ENCODE peak calls at places on chromosomes 12 and 14, in nine cellular contexts. A, W, R, U, C, L, I, N and M are unnamed samples. For H3K36me3, the result is how much of the 10 kb centered on the place peaks cover.

GRCh38 chr12:58030566-58031279 is 89.4 kb downstream of the ATP23 start:
- DNase-seq in A (no peak), C (no peak), N (no peak), I (no peak), W (no peak), L (no peak), R (peak), U (no peak), M (no peak)

GRCh38 chr12:15540469-15540872 is 218.2 kb downstream of the PTPRO start:
- DNase-seq in W (no peak), N (no peak), C (no peak), L (no peak), I (no peak), R (no peak), U (no peak), A (no peak), M (no peak)

GRCh38 chr12:48796976-48797375 is 8.1 kb upstream of the ADCY6 start:
- DNase-seq in I (no peak), N (no peak), C (no peak), U (no peak), L (no peak), A (no peak), W (no peak), R (no peak), M (no peak)

GRCh38 chr12:72271401-72271740 is 799 bp upstream of the TRHDE start:
- DNase-seq in A (no peak), N (no peak), L (peak), I (no peak), R (no peak), W (peak), U (peak), C (peak), M (peak)

GRCh38 chr12:48826209-48826855 is 8.0 kb downstream of the CACNB3 start:
- DNase-seq in L (no peak), U (no peak), A (no peak), N (no peak), R (no peak), W (no peak), I (no peak), C (no peak), M (no peak)

GRCh38 chr12:12333980-12334709 is 15.9 kb downstream of the MANSC1 start:
- DNase-seq in W (peak), A (peak), R (no peak), U (peak), N (peak), C (peak), I (peak), L (no peak), M (peak)

GRCh38 chr12:91357381-91357780 is 174.8 kb upstream of the DCN start:
- DNase-seq in A (no peak), U (no peak), I (no peak), R (no peak), W (no peak), C (no peak), L (no peak), N (no peak), M (no peak)

GRCh38 chr14:22839159-22839779 is 2.9 kb downstream of the MMP14 start:
- DNase-seq in W (no peak), R (peak), U (no peak), A (no peak), I (no peak), N (peak), L (no peak), C (no peak), M (no peak)

GRCh38 chr14:65840786-65841185 is 428.3 kb downstream of the FUT8 start:
- DNase-seq in A (no peak), W (no peak), L (no peak), I (no peak), U (no peak), N (no peak), R (no peak), C (no peak), M (no peak)

GRCh38 chr12:47938093-47938492 is 25.3 kb upstream of the TMEM106C start:
- DNase-seq in L (no peak), R (no peak), C (no peak), A (no peak), U (no peak), I (no peak), N (no peak), W (no peak), M (no peak)

GRCh38 chr14:74637184-74637562 is 25.1 kb upstream of the LTBP2 start:
- DNase-seq in U (no peak), R (no peak), N (no peak), C (no peak), I (no peak), L (no peak), A (no peak), W (no peak), M (no peak)

GRCh38 chr14:100486025-100486828 is 101.0 kb downstream of the BEGAIN start:
- DNase-seq in U (peak), I (peak), W (peak), R (no peak), C (peak), L (no peak), N (peak), A (peak), M (peak)

GRCh38 chr12:4277856-4278581 is 4.5 kb downstream of the CCND2 start:
- DNase-seq in R (no peak), L (no peak), I (no peak), C (no peak), W (no peak), N (no peak), A (no peak), U (no peak), M (no peak)

GRCh38 chr12:4278582-4278939 is 5.0 kb downstream of the CCND2 start:
- DNase-seq in N (no peak), I (no peak), L (no peak), U (no peak), C (peak), W (peak), A (no peak), R (no peak), M (peak)

GRCh38 chr12:4281173-4281654 is 7.7 kb downstream of the CCND2 start:
- DNase-seq in A (no peak), W (no peak), I (no peak), U (no peak), C (no peak), L (no peak), R (no peak), N (peak), M (no peak)

GRCh38 chr12:4280351-4281163 is 7.0 kb downstream of the CCND2 start:
- DNase-seq in R (no peak), A (peak), N (peak), W (no peak), U (no peak), L (no peak), C (peak), I (peak), M (no peak)

GRCh38 chr12:4279120-4279690 is 5.6 kb downstream of the CCND2 start:
- DNase-seq in R (no peak), U (no peak), L (no peak), I (no peak), A (no peak), W (no peak), C (no peak), N (no peak), M (no peak)
- H3K36me3 ChIP-seq in R (half or more), U (half or more), L (under half), I (under half), A (under half), W (under half), C (under half), N (under half), M (under half)

GRCh38 chr12:104121001-104121400 is 17.0 kb downstream of the NFYB start:
- DNase-seq in R (no peak), W (no peak), I (no peak), C (no peak), U (no peak), A (no peak), N (no peak), L (no peak), M (no peak)

DNA sequence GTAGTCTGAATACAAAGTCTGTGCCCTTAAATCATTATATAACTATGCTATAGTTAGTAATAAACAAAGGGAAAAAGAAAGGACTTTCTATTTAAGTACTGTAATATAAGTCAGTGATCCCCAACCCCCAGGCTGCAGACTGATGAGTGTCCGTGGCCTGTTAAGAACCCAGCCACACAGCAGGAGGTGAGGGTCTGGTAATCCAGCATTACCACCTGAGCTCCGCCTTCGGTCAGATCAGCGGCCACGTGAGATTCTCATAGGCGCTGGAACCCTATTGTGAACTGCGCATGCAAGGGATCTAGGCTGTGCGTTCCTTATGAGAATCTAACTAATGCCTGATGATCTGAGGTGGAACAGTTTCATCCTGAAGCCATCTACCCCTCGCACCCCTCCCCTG is 15.7 kb downstream of the NFYB start:
- DNase-seq in I (no peak), W (no peak), R (no peak), U (no peak), C (no peak), A (no peak), N (no peak), L (no peak), M (no peak)
- H3K36me3 ChIP-seq in I (under half), W (half or more), R (under half), U (under half), C (half or more), A (half or more), N (under half), L (under half), M (under half)

GRCh38 chr12:113959096-113959495 is 7.0 kb downstream of the RBM19 start:
- DNase-seq in W (no peak), C (no peak), U (no peak), A (no peak), L (no peak), N (no peak), R (no peak), I (no peak), M (no peak)
- H3K36me3 ChIP-seq in W (under half), C (half or more), U (under half), A (half or more), L (under half), N (under half), R (under half), I (under half), M (half or more)

DNA sequence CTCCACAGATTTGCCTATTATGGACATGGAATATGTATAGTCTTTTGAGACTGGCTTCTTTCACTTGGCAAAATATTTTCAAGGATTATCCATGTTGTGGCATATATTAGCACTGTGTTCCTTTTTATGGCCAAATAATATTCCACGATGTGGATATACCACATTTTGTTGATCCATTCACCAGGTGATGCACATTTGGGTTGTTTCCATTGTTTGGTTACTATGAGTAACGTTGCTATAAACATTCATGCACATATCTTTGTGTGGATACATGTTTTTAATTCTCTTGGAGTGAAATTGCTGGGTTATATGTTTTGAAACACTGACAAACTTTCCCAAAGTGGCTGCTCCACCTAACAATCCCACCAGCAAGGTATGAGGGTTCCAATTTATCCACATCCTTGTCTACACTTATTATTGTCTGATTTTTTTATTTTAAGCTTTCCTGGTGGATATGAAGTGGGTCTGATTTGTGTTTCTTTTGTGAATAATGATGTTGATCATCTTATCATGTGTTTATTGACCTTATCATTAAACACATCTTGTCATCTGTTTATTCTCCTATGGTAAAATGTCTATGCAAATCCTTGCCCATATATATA is 116.2 kb upstream of the FRMD6 start:
- DNase-seq in L (no peak), N (no peak), A (no peak), W (no peak), R (no peak), U (no peak), C (no peak), I (no peak), M (no peak)
- H3K36me3 ChIP-seq in L (under half), N (under half), A (under half), W (under half), R (under half), U (under half), C (under half), I (under half), M (under half)

DNA sequence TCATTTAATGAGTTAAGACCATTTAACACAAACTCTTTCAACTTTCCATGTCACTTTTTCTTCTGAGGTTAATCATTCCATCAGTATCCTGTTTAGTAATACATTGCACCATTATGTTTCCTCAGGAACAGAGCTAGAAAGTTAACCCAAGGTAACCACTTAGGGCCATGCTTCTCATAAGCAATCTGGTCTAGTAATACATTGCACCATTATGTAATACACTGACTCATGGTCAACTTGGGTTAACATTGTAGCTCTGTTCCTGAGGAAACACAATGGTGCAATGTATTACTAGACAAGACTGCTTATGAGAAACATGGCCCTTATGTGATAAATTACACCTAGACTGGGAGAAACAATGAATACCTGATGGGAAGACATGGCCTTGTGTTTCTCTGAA is 21.7 kb downstream of the ERH start:
- DNase-seq in C (no peak), R (no peak), U (no peak), A (no peak), L (no peak), N (no peak), I (no peak), W (no peak), M (no peak)
- H3K36me3 ChIP-seq in C (under half), R (under half), U (under half), A (under half), L (under half), N (under half), I (under half), W (under half), M (under half)

GRCh38 chr12:6338955-6339761 is 2.7 kb downstream of the TNFRSF1A start:
- DNase-seq in U (no peak), R (no peak), W (no peak), N (no peak), A (no peak), I (no peak), L (no peak), C (no peak), M (no peak)
- H3K36me3 ChIP-seq in U (under half), R (under half), W (under half), N (under half), A (under half), I (under half), L (under half), C (under half), M (under half)

GRCh38 chr14:103686831-103687485 is 28.3 kb downstream of the XRCC3 start:
- DNase-seq in A (no peak), C (no peak), N (no peak), L (peak), W (no peak), U (no peak), I (no peak), R (no peak), M (no peak)
- H3K36me3 ChIP-seq in A (half or more), C (half or more), N (under half), L (under half), W (under half), U (under half), I (under half), R (under half), M (under half)

DNA sequence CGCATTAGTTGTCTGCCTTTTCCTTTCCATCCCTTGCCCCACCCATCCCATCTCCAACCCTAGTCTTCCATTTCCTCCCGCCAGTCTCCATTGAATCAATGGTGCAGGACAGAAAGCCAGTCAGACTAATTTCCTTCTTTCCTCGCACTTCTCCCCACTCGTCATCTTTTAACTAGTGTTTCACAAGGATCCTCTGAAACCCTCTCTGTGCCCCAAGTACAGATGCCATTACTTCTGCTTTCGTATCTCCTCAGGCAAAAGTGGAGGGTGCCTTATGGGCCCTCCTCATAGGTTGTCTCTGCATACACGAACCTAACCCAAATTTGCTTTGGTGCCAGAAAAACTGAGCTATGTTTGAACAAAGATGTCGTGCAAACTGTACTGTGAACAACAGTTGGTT is 4.3 kb downstream of the DAZAP2 start:
- DNase-seq in I (no peak), U (no peak), L (no peak), N (no peak), A (no peak), W (no peak), R (no peak), C (no peak), M (no peak)
- H3K36me3 ChIP-seq in I (under half), U (under half), L (under half), N (under half), A (under half), W (under half), R (half or more), C (half or more), M (under half)

DNA sequence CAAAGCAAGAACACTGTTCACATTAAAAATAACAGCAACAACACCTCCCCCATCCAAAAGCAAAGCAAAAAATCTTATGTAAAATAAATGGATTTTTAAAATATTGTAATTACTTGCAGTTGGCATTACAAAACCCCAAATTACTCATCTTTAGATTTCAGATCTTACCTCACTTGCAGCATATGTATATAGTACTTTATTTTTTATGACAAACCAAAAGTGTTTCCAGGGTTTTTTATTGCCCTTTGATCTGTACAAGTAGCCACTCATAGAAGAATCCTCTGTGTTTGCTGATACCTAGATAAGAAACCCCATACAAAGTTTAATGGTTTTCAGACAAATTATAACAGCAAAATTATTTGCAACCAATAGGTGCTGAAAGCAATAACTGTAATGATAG is 12.2 kb upstream of the NR2C1 start:
- DNase-seq in C (no peak), I (no peak), A (no peak), R (no peak), W (no peak), U (no peak), L (no peak), N (no peak), M (no peak)
- H3K36me3 ChIP-seq in C (under half), I (under half), A (under half), R (under half), W (under half), U (under half), L (under half), N (under half), M (under half)

GRCh38 chr12:104305349-104305748 is 1.8 kb downstream of the EID3 start:
- DNase-seq in L (no peak), C (no peak), W (no peak), R (no peak), U (no peak), I (no peak), N (no peak), A (no peak), M (no peak)
- H3K36me3 ChIP-seq in L (under half), C (under half), W (under half), R (under half), U (under half), I (under half), N (under half), A (under half), M (under half)